ENCODE peak calls at places on chromosomes 11 and 22, in ten cellular contexts. K is Caco-2; X is IMR-90; C is NCI-H510A treated with DMSO at 0.1 percent for 48 hours; F is left cardiac atrium; W is fibroblast of pulmonary artery; O is HEK293T; N is CD8-positive, alpha-beta T cell; Y is NCI-H226; Q is tibial artery. A is an unnamed sample.

GRCh38 chr22:35541254-35541748 is 670 bp downstream of the RASD2 start:
- DNase-seq in Q (no peak), C (no peak), W (no peak), F (no peak), X (no peak), K (peak; percentile 18), O (peak; percentile 44), Y (no peak), N (no peak), A (no peak)

GRCh38 chr22:21761994-21762680 is 26.5 kb upstream of the YPEL1 start:
- DNase-seq in F (no peak), C (no peak), W (no peak), X (no peak), N (no peak), Q (no peak), Y (no peak), K (no peak), O (no peak), A (no peak)

GRCh38 chr22:37855462-37855861 is 6.2 kb downstream of the EIF3L start:
- DNase-seq in Y (no peak), C (no peak), N (no peak), X (no peak), K (no peak), O (no peak), Q (no peak), F (no peak), W (no peak), A (no peak)

GRCh38 chr22:30279389-30279788 is 9.9 kb downstream of the CASTOR1 start:
- DNase-seq in Q (peak; percentile 70), Y (no peak), X (no peak), C (no peak), W (no peak), O (no peak), F (peak; percentile 57), N (no peak), K (no peak), A (no peak)

GRCh38 chr11:84408946-84409411 is 1122.8 kb upstream of the CCDC90B start:
- DNase-seq in W (peak; percentile 7), X (no peak), Q (no peak), Y (no peak), O (no peak), F (no peak), K (no peak), N (no peak), C (peak; percentile 6), A (no peak)

GRCh38 chr11:43458486-43458885 is 99.8 kb downstream of the TTC17 start:
- DNase-seq in W (no peak), X (no peak), C (no peak), F (no peak), Q (no peak), N (no peak), Y (no peak), O (no peak), K (no peak), A (no peak)

GRCh38 chr22:45105281-45105700 is 58.4 kb upstream of the NUP50 start:
- DNase-seq in Y (peak; percentile 84), X (peak; percentile 97), F (no peak), O (no peak), Q (no peak), C (peak; percentile 36), N (no peak), W (no peak), K (peak; percentile 69), A (no peak)

GRCh38 chr11:31449040-31449439 is 60.4 kb downstream of the IMMP1L start:
- DNase-seq in X (peak; percentile 1), C (no peak), K (no peak), Y (no peak), N (no peak), F (no peak), O (no peak), W (no peak), Q (no peak), A (peak; percentile 21)

GRCh38 chr11:72058416-72059034 is 21.8 kb downstream of the NUMA1 start:
- DNase-seq in F (no peak), Y (no peak), W (no peak), K (no peak), C (peak; percentile 75), O (no peak), N (no peak), X (peak; percentile 89), Q (no peak), A (peak; percentile 48)

GRCh38 chr11:23590909-23591308 is 730.6 kb upstream of the CCDC179 start:
- DNase-seq in Y (no peak), W (no peak), K (no peak), C (no peak), F (no peak), O (no peak), N (no peak), Q (no peak), X (no peak), A (no peak)

GRCh38 chr11:17760102-17761029 is 25.8 kb downstream of the KCNC1 start:
- DNase-seq in F (peak; percentile 37), C (peak; percentile 54), Y (peak; percentile 25), N (no peak), Q (no peak), O (peak; percentile 69), K (peak; percentile 75), W (peak; percentile 55), X (peak; percentile 39), A (no peak)

GRCh38 chr11:10728779-10729472 is 22.1 kb upstream of the CTR9 start:
- DNase-seq in K (no peak), Y (no peak), C (no peak), Q (no peak), X (peak; percentile 35), N (no peak), W (no peak), O (no peak), F (no peak), A (no peak)

GRCh38 chr11:130314184-130314748 is 451 bp downstream of the ZBTB44 start:
- DNase-seq in Q (peak; percentile 41), F (peak; percentile 64), K (peak; percentile 85), N (peak; percentile 82), X (peak; percentile 1), O (peak; percentile 66), Y (peak; percentile 37), W (peak; percentile 30), C (peak; percentile 50), A (no peak)

GRCh38 chr22:20758688-20759087 is 15.2 kb upstream of the SERPIND1 start:
- DNase-seq in X (no peak), Q (no peak), N (no peak), F (no peak), C (no peak), K (no peak), O (no peak), Y (no peak), W (no peak), A (peak; percentile 14)

GRCh38 chr11:62689421-62690183 is at the start of gene LRRN4CL:
- DNase-seq in W (peak; percentile 83), K (no peak), Y (peak; percentile 92), O (no peak), N (no peak), F (peak; percentile 82), C (no peak), X (peak; percentile 86), Q (peak; percentile 90), A (peak; percentile 19)

GRCh38 chr11:29184939-29185890 is 831.6 kb downstream of the KCNA4 start:
- DNase-seq in N (no peak), Y (peak; percentile 94), K (no peak), Q (no peak), W (peak; percentile 98), C (no peak), X (peak; percentile 98), O (no peak), F (no peak), A (no peak)

GRCh38 chr22:46737976-46738641 is at the start of gene CERK:
- DNase-seq in Y (peak; percentile 55), W (peak; percentile 71), F (peak; percentile 84), O (peak; percentile 77), N (peak; percentile 82), X (peak; percentile 62), C (no peak), Q (peak; percentile 75), K (peak; percentile 65), A (no peak)

GRCh38 chr11:68584097-68584496 is 100.2 kb upstream of the GAL start:
- DNase-seq in O (peak; percentile 69), Y (no peak), N (peak; percentile 70), F (peak; percentile 54), C (peak; percentile 14), W (peak; percentile 25), K (peak; percentile 71), X (peak; percentile 4), Q (no peak), A (no peak)

GRCh38 chr11:110529043-110529442 is 99.3 kb downstream of the FDX1 start:
- DNase-seq in Q (no peak), Y (no peak), N (no peak), O (no peak), F (no peak), W (peak; percentile 42), C (no peak), X (no peak), K (peak; percentile 52), A (no peak)

GRCh38 chr11:134418119-134418840 is 6.2 kb upstream of the B3GAT1 start:
- DNase-seq in N (no peak), W (peak; percentile 24), C (no peak), Y (no peak), Q (no peak), F (no peak), X (peak; percentile 3), K (peak; percentile 75), O (peak; percentile 32), A (no peak)